ENCODE peak calls at places on chromosomes 6 and 20, in eight cellular contexts. One of them, this sample, is unnamed.

GRCh38 chr6:10425973-10426780 is 11.3 kb upstream of the TFAP2A start:
- DNase-seq in IMR-90: no peak
- DNase-seq in psoas muscle: no peak
- DNase-seq in ovary: peak
- DNase-seq in breast epithelium: peak
- DNase-seq in left ventricle myocardium inferior: no peak
- DNase-seq in fibroblast of pulmonary artery: no peak
- DNase-seq in ascending aorta: no peak
- DNase-seq in this sample: no peak

GRCh38 chr20:11124849-11125505 is 451.2 kb upstream of the JAG1 start:
- DNase-seq in IMR-90: no peak
- DNase-seq in psoas muscle: no peak
- DNase-seq in ovary: no peak
- DNase-seq in breast epithelium: no peak
- DNase-seq in left ventricle myocardium inferior: no peak
- DNase-seq in fibroblast of pulmonary artery: no peak
- DNase-seq in ascending aorta: no peak
- DNase-seq in this sample: no peak

GRCh38 chr20:61934716-61935530 is 130.8 kb downstream of the TAF4 start:
- DNase-seq in IMR-90: peak
- DNase-seq in psoas muscle: peak
- DNase-seq in ovary: peak
- DNase-seq in breast epithelium: peak
- DNase-seq in left ventricle myocardium inferior: no peak
- DNase-seq in fibroblast of pulmonary artery: no peak
- DNase-seq in ascending aorta: peak
- DNase-seq in this sample: no peak

GRCh38 chr6:90915224-90915915 is 328.5 kb upstream of the MAP3K7 start:
- DNase-seq in IMR-90: no peak
- DNase-seq in psoas muscle: no peak
- DNase-seq in ovary: no peak
- DNase-seq in breast epithelium: no peak
- DNase-seq in left ventricle myocardium inferior: no peak
- DNase-seq in fibroblast of pulmonary artery: no peak
- DNase-seq in ascending aorta: no peak
- DNase-seq in this sample: no peak

GRCh38 chr20:14956026-14956425 is 618.6 kb upstream of the FLRT3 start:
- DNase-seq in IMR-90: no peak
- DNase-seq in psoas muscle: no peak
- DNase-seq in ovary: no peak
- DNase-seq in breast epithelium: no peak
- DNase-seq in left ventricle myocardium inferior: no peak
- DNase-seq in fibroblast of pulmonary artery: no peak
- DNase-seq in ascending aorta: no peak
- DNase-seq in this sample: no peak

GRCh38 chr6:26045046-26045938 is 41.9 kb upstream of the HFE start:
- DNase-seq in IMR-90: peak
- DNase-seq in psoas muscle: peak
- DNase-seq in ovary: peak
- DNase-seq in breast epithelium: peak
- DNase-seq in left ventricle myocardium inferior: peak
- DNase-seq in fibroblast of pulmonary artery: peak
- DNase-seq in ascending aorta: peak
- DNase-seq in this sample: peak

GRCh38 chr6:39317256-39317655 is 3.0 kb upstream of the KCNK17 start:
- DNase-seq in IMR-90: no peak
- DNase-seq in psoas muscle: no peak
- DNase-seq in ovary: no peak
- DNase-seq in breast epithelium: no peak
- DNase-seq in left ventricle myocardium inferior: no peak
- DNase-seq in fibroblast of pulmonary artery: no peak
- DNase-seq in ascending aorta: no peak
- DNase-seq in this sample: no peak

GRCh38 chr20:472137-472846 is 10.0 kb upstream of the TBC1D20 start:
- DNase-seq in IMR-90: no peak
- DNase-seq in psoas muscle: no peak
- DNase-seq in ovary: no peak
- DNase-seq in breast epithelium: no peak
- DNase-seq in left ventricle myocardium inferior: no peak
- DNase-seq in fibroblast of pulmonary artery: no peak
- DNase-seq in ascending aorta: no peak
- DNase-seq in this sample: no peak

GRCh38 chr6:77461796-77462195 is 1.5 kb downstream of the HTR1B start:
- DNase-seq in IMR-90: no peak
- DNase-seq in psoas muscle: no peak
- DNase-seq in ovary: no peak
- DNase-seq in breast epithelium: no peak
- DNase-seq in left ventricle myocardium inferior: no peak
- DNase-seq in fibroblast of pulmonary artery: no peak
- DNase-seq in ascending aorta: no peak
- DNase-seq in this sample: no peak

GRCh38 chr20:3652217-3652616 is 11.0 kb downstream of the GFRA4 start:
- DNase-seq in IMR-90: no peak
- DNase-seq in psoas muscle: no peak
- DNase-seq in ovary: no peak
- DNase-seq in breast epithelium: no peak
- DNase-seq in left ventricle myocardium inferior: no peak
- DNase-seq in fibroblast of pulmonary artery: no peak
- DNase-seq in ascending aorta: no peak
- DNase-seq in this sample: no peak

GRCh38 chr6:104969108-104969507 is 12.2 kb downstream of the LIN28B start:
- DNase-seq in IMR-90: no peak
- DNase-seq in psoas muscle: no peak
- DNase-seq in ovary: no peak
- DNase-seq in breast epithelium: no peak
- DNase-seq in left ventricle myocardium inferior: no peak
- DNase-seq in fibroblast of pulmonary artery: no peak
- DNase-seq in ascending aorta: no peak
- DNase-seq in this sample: no peak
- H3K4me3 ChIP-seq in IMR-90: no peak
- H3K4me3 ChIP-seq in psoas muscle: no peak
- H3K4me3 ChIP-seq in ovary: no peak
- H3K4me3 ChIP-seq in breast epithelium: no peak
- H3K4me3 ChIP-seq in left ventricle myocardium inferior: no peak
- H3K4me3 ChIP-seq in fibroblast of pulmonary artery: no peak
- H3K4me3 ChIP-seq in ascending aorta: no peak
- H3K4me3 ChIP-seq in this sample: no peak

GRCh38 chr20:48387675-48388074 is 440.1 kb downstream of the PREX1 start:
- DNase-seq in IMR-90: no peak
- DNase-seq in psoas muscle: no peak
- DNase-seq in ovary: no peak
- DNase-seq in breast epithelium: no peak
- DNase-seq in left ventricle myocardium inferior: no peak
- DNase-seq in fibroblast of pulmonary artery: no peak
- DNase-seq in ascending aorta: no peak
- DNase-seq in this sample: no peak
- TF ChIP-seq CTCF in IMR-90: no peak
- TF ChIP-seq CTCF in psoas muscle: no peak
- TF ChIP-seq CTCF in ovary: no peak
- TF ChIP-seq CTCF in breast epithelium: no peak
- TF ChIP-seq CTCF in left ventricle myocardium inferior: no peak
- TF ChIP-seq CTCF in fibroblast of pulmonary artery: no peak
- TF ChIP-seq CTCF in ascending aorta: no peak
- TF ChIP-seq CTCF in this sample: no peak

GRCh38 chr20:49561806-49562205 is 6.1 kb downstream of the PTGIS start:
- DNase-seq in IMR-90: no peak
- DNase-seq in psoas muscle: no peak
- DNase-seq in ovary: no peak
- DNase-seq in breast epithelium: no peak
- DNase-seq in left ventricle myocardium inferior: no peak
- DNase-seq in fibroblast of pulmonary artery: no peak
- DNase-seq in ascending aorta: no peak
- DNase-seq in this sample: peak

GRCh38 chr20:49561256-49561655 is 6.7 kb downstream of the PTGIS start:
- DNase-seq in IMR-90: no peak
- DNase-seq in psoas muscle: no peak
- DNase-seq in ovary: no peak
- DNase-seq in breast epithelium: no peak
- DNase-seq in left ventricle myocardium inferior: no peak
- DNase-seq in fibroblast of pulmonary artery: no peak
- DNase-seq in ascending aorta: peak
- DNase-seq in this sample: no peak

GRCh38 chr20:49560646-49561045 is 7.3 kb downstream of the PTGIS start:
- DNase-seq in IMR-90: no peak
- DNase-seq in psoas muscle: no peak
- DNase-seq in ovary: no peak
- DNase-seq in breast epithelium: no peak
- DNase-seq in left ventricle myocardium inferior: no peak
- DNase-seq in fibroblast of pulmonary artery: no peak
- DNase-seq in ascending aorta: peak
- DNase-seq in this sample: no peak

GRCh38 chr20:49563015-49563980 is 4.6 kb downstream of the PTGIS start:
- DNase-seq in IMR-90: no peak
- DNase-seq in psoas muscle: no peak
- DNase-seq in ovary: no peak
- DNase-seq in breast epithelium: no peak
- DNase-seq in left ventricle myocardium inferior: no peak
- DNase-seq in fibroblast of pulmonary artery: no peak
- DNase-seq in ascending aorta: peak
- DNase-seq in this sample: peak

GRCh38 chr20:49562341-49563014 is 5.5 kb downstream of the PTGIS start:
- DNase-seq in IMR-90: peak
- DNase-seq in psoas muscle: peak
- DNase-seq in ovary: peak
- DNase-seq in breast epithelium: peak
- DNase-seq in left ventricle myocardium inferior: peak
- DNase-seq in fibroblast of pulmonary artery: peak
- DNase-seq in ascending aorta: peak
- DNase-seq in this sample: peak
- H3K4me3 ChIP-seq in IMR-90: no peak
- H3K4me3 ChIP-seq in psoas muscle: no peak
- H3K4me3 ChIP-seq in ovary: peak
- H3K4me3 ChIP-seq in breast epithelium: peak
- H3K4me3 ChIP-seq in left ventricle myocardium inferior: peak
- H3K4me3 ChIP-seq in fibroblast of pulmonary artery: no peak
- H3K4me3 ChIP-seq in ascending aorta: no peak
- H3K4me3 ChIP-seq in this sample: peak

GRCh38 chr6:134519456-134519855 is 201.5 kb upstream of the SGK1 start:
- DNase-seq in IMR-90: peak
- DNase-seq in psoas muscle: peak
- DNase-seq in ovary: no peak
- DNase-seq in breast epithelium: no peak
- DNase-seq in left ventricle myocardium inferior: no peak
- DNase-seq in fibroblast of pulmonary artery: peak
- DNase-seq in ascending aorta: no peak
- DNase-seq in this sample: no peak
- TF ChIP-seq CTCF in IMR-90: no peak
- TF ChIP-seq CTCF in psoas muscle: no peak
- TF ChIP-seq CTCF in ovary: no peak
- TF ChIP-seq CTCF in breast epithelium: no peak
- TF ChIP-seq CTCF in left ventricle myocardium inferior: no peak
- TF ChIP-seq CTCF in fibroblast of pulmonary artery: no peak
- TF ChIP-seq CTCF in ascending aorta: no peak
- TF ChIP-seq CTCF in this sample: no peak

GRCh38 chr6:17101422-17102257 is at the start of gene STMND1:
- DNase-seq in IMR-90: peak
- DNase-seq in psoas muscle: peak
- DNase-seq in ovary: peak
- DNase-seq in breast epithelium: peak
- DNase-seq in left ventricle myocardium inferior: peak
- DNase-seq in fibroblast of pulmonary artery: peak
- DNase-seq in ascending aorta: no peak
- DNase-seq in this sample: peak
- H3K4me3 ChIP-seq in IMR-90: peak
- H3K4me3 ChIP-seq in psoas muscle: peak
- H3K4me3 ChIP-seq in ovary: peak
- H3K4me3 ChIP-seq in breast epithelium: peak
- H3K4me3 ChIP-seq in left ventricle myocardium inferior: peak
- H3K4me3 ChIP-seq in fibroblast of pulmonary artery: peak
- H3K4me3 ChIP-seq in ascending aorta: peak
- H3K4me3 ChIP-seq in this sample: peak